ENCODE peak calls at places on chromosomes 7 and 10, in nine cellular contexts. One of them, this sample, is unnamed. For H3K4me1 and H3K9me3, the result is how much of the 10 kb centered on the place peaks cover.

GRCh38 chr10:28250358-28250757 is 52.5 kb downstream of the MPP7 start:
- DNase-seq in CD8-positive, alpha-beta memory T cell: no peak
- DNase-seq in uterus: no peak
- DNase-seq in lower lobe of right lung: no peak
- DNase-seq in endothelial cell of umbilical vein: no peak
- DNase-seq in MM.1S: no peak
- DNase-seq in trophoblast cell: no peak
- DNase-seq in suprapubic skin: no peak
- DNase-seq in neuronal stem cell: no peak
- DNase-seq in this sample: no peak

GRCh38 chr7:2560175-2560695 is 1.5 kb downstream of the IQCE start:
- DNase-seq in trophoblast cell: peak
- DNase-seq in uterus: no peak
- DNase-seq in suprapubic skin: no peak
- DNase-seq in lower lobe of right lung: no peak
- DNase-seq in CD8-positive, alpha-beta memory T cell: no peak
- DNase-seq in endothelial cell of umbilical vein: no peak
- DNase-seq in neuronal stem cell: no peak
- DNase-seq in MM.1S: no peak
- DNase-seq in this sample: peak

GRCh38 chr10:5293691-5294550 is 70.8 kb upstream of the UCN3 start:
- DNase-seq in uterus: no peak
- DNase-seq in CD8-positive, alpha-beta memory T cell: no peak
- DNase-seq in neuronal stem cell: peak
- DNase-seq in MM.1S: no peak
- DNase-seq in trophoblast cell: peak
- DNase-seq in endothelial cell of umbilical vein: peak
- DNase-seq in lower lobe of right lung: peak
- DNase-seq in suprapubic skin: no peak
- DNase-seq in this sample: no peak

GRCh38 chr7:148135106-148135505 is 455.5 kb upstream of the C7orf33 start:
- DNase-seq in trophoblast cell: peak
- DNase-seq in neuronal stem cell: no peak
- DNase-seq in CD8-positive, alpha-beta memory T cell: no peak
- DNase-seq in suprapubic skin: no peak
- DNase-seq in MM.1S: no peak
- DNase-seq in endothelial cell of umbilical vein: no peak
- DNase-seq in lower lobe of right lung: no peak
- DNase-seq in uterus: no peak
- DNase-seq in this sample: no peak

GRCh38 chr7:29408841-29409243 is 154.8 kb upstream of the PRR15 start:
- DNase-seq in trophoblast cell: peak
- DNase-seq in CD8-positive, alpha-beta memory T cell: peak
- DNase-seq in suprapubic skin: no peak
- DNase-seq in lower lobe of right lung: no peak
- DNase-seq in uterus: peak
- DNase-seq in MM.1S: peak
- DNase-seq in endothelial cell of umbilical vein: peak
- DNase-seq in neuronal stem cell: peak
- DNase-seq in this sample: no peak

GRCh38 chr7:142585425-142585824 is 163.8 kb upstream of the PRSS1 start:
- DNase-seq in suprapubic skin: no peak
- DNase-seq in MM.1S: no peak
- DNase-seq in neuronal stem cell: no peak
- DNase-seq in lower lobe of right lung: no peak
- DNase-seq in trophoblast cell: no peak
- DNase-seq in endothelial cell of umbilical vein: no peak
- DNase-seq in uterus: no peak
- DNase-seq in CD8-positive, alpha-beta memory T cell: no peak
- DNase-seq in this sample: no peak

GRCh38 chr10:35564276-35564982 is 40.7 kb upstream of the GJD4 start:
- DNase-seq in MM.1S: no peak
- DNase-seq in lower lobe of right lung: no peak
- DNase-seq in CD8-positive, alpha-beta memory T cell: no peak
- DNase-seq in uterus: no peak
- DNase-seq in neuronal stem cell: no peak
- DNase-seq in endothelial cell of umbilical vein: peak
- DNase-seq in suprapubic skin: no peak
- DNase-seq in trophoblast cell: no peak
- DNase-seq in this sample: no peak

GRCh38 chr10:102608487-102608886 is 35.8 kb upstream of the TRIM8 start:
- DNase-seq in uterus: no peak
- DNase-seq in CD8-positive, alpha-beta memory T cell: no peak
- DNase-seq in trophoblast cell: no peak
- DNase-seq in endothelial cell of umbilical vein: no peak
- DNase-seq in suprapubic skin: no peak
- DNase-seq in MM.1S: no peak
- DNase-seq in lower lobe of right lung: no peak
- DNase-seq in neuronal stem cell: no peak
- DNase-seq in this sample: no peak

GRCh38 chr10:91367127-91367531 is 43.0 kb upstream of the HECTD2 start:
- DNase-seq in CD8-positive, alpha-beta memory T cell: no peak
- DNase-seq in suprapubic skin: no peak
- DNase-seq in MM.1S: no peak
- DNase-seq in endothelial cell of umbilical vein: no peak
- DNase-seq in neuronal stem cell: no peak
- DNase-seq in uterus: no peak
- DNase-seq in trophoblast cell: no peak
- DNase-seq in lower lobe of right lung: no peak
- DNase-seq in this sample: no peak

GRCh38 chr7:8700076-8700624 is 266.7 kb downstream of the NXPH1 start:
- DNase-seq in trophoblast cell: no peak
- DNase-seq in neuronal stem cell: no peak
- DNase-seq in MM.1S: no peak
- DNase-seq in CD8-positive, alpha-beta memory T cell: no peak
- DNase-seq in lower lobe of right lung: no peak
- DNase-seq in suprapubic skin: no peak
- DNase-seq in endothelial cell of umbilical vein: no peak
- DNase-seq in uterus: no peak
- DNase-seq in this sample: no peak

GRCh38 chr7:36266683-36267082 is 113.6 kb downstream of the EEPD1 start:
- DNase-seq in neuronal stem cell: no peak
- DNase-seq in MM.1S: no peak
- DNase-seq in uterus: no peak
- DNase-seq in suprapubic skin: no peak
- DNase-seq in lower lobe of right lung: no peak
- DNase-seq in trophoblast cell: no peak
- DNase-seq in endothelial cell of umbilical vein: no peak
- DNase-seq in CD8-positive, alpha-beta memory T cell: no peak
- DNase-seq in this sample: no peak

GRCh38 chr7:130695840-130696239 is 9.5 kb upstream of the TSGA13 start:
- DNase-seq in suprapubic skin: no peak
- DNase-seq in neuronal stem cell: peak
- DNase-seq in MM.1S: peak
- DNase-seq in endothelial cell of umbilical vein: peak
- DNase-seq in CD8-positive, alpha-beta memory T cell: no peak
- DNase-seq in uterus: no peak
- DNase-seq in trophoblast cell: no peak
- DNase-seq in lower lobe of right lung: no peak
- DNase-seq in this sample: no peak

GRCh38 chr10:61404771-61405170 is 48.4 kb downstream of the TMEM26 start:
- DNase-seq in CD8-positive, alpha-beta memory T cell: no peak
- DNase-seq in endothelial cell of umbilical vein: peak
- DNase-seq in suprapubic skin: no peak
- DNase-seq in MM.1S: no peak
- DNase-seq in neuronal stem cell: no peak
- DNase-seq in trophoblast cell: peak
- DNase-seq in uterus: no peak
- DNase-seq in lower lobe of right lung: no peak
- DNase-seq in this sample: no peak

GRCh38 chr10:3761111-3761686 is 23.8 kb downstream of the KLF6 start:
- DNase-seq in trophoblast cell: no peak
- DNase-seq in MM.1S: peak
- DNase-seq in lower lobe of right lung: no peak
- DNase-seq in neuronal stem cell: no peak
- DNase-seq in uterus: no peak
- DNase-seq in endothelial cell of umbilical vein: no peak
- DNase-seq in CD8-positive, alpha-beta memory T cell: no peak
- DNase-seq in suprapubic skin: no peak
- DNase-seq in this sample: no peak

DNA sequence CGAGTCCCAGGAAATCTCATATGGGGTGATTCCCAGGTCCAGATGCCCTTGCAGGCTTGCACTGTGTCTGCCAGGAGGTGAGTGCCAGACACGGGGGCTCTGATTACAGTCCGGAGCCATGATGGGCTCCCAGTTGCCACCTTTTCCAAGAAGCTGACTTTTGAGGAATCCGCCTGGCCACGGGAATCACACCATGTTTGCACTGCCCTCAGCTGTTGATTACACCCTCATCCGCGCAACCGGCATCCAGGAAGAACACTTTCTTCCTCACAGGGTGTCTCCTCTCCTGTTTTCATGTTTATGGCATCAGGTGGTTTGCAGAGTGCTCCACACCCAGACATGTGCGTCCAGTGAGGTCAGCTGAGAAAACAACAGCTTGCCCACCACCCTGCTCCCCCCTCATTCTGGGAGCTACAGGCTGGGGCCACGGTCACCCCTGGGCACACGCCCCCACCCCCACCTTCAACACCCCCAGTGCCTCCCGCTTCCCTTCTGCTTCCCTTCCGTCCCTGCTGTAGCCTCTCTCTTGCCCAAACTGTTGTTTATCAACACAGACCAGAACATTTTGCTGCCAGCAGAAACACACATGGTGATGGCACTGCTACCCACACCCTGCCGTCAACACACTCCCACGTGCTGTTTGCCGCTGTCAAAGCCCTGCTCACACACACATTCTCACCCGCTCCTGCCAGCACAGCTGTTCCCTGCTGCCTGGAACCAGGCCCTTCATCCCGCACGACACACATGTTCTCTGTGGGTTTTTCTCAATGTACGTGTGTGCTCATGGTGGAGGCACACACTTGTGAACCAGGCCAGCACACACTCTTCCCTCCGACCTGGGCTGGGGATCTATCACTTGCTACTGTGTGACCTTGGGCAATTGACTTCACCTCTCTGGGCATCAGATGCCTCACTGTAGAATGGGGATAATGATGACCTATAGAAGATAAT is 35.8 kb downstream of the DDIT4 start:
- DNase-seq in uterus: no peak
- DNase-seq in MM.1S: peak
- DNase-seq in neuronal stem cell: no peak
- DNase-seq in suprapubic skin: peak
- DNase-seq in lower lobe of right lung: no peak
- DNase-seq in trophoblast cell: no peak
- DNase-seq in endothelial cell of umbilical vein: no peak
- DNase-seq in CD8-positive, alpha-beta memory T cell: no peak
- DNase-seq in this sample: no peak
- H3K4me1 ChIP-seq in uterus: under half
- H3K4me1 ChIP-seq in MM.1S: under half
- H3K4me1 ChIP-seq in neuronal stem cell: under half
- H3K4me1 ChIP-seq in suprapubic skin: under half
- H3K4me1 ChIP-seq in lower lobe of right lung: half or more
- H3K4me1 ChIP-seq in trophoblast cell: under half
- H3K4me1 ChIP-seq in endothelial cell of umbilical vein: under half
- H3K4me1 ChIP-seq in CD8-positive, alpha-beta memory T cell: half or more
- H3K4me1 ChIP-seq in this sample: under half

DNA sequence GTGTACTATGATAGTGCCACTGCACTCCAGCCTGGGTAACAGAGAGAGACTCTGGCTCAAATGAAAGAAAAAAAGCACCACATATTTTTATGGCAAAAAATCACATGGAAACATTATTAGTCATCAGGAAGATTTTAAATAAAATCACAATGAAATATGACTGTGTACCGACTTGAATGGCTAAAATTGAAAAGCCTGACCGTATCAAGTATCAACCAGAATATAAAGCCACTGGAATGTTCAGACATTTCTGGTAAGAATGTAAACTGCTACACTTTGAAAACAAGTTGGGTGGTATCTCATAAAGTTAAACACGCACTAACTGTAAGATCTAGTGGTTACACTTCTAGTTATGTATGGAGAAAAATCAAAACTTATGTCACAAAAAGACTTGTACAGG is 306.7 kb upstream of the MBL2 start:
- DNase-seq in endothelial cell of umbilical vein: no peak
- DNase-seq in CD8-positive, alpha-beta memory T cell: no peak
- DNase-seq in lower lobe of right lung: no peak
- DNase-seq in uterus: no peak
- DNase-seq in MM.1S: no peak
- DNase-seq in suprapubic skin: no peak
- DNase-seq in trophoblast cell: no peak
- DNase-seq in neuronal stem cell: no peak
- DNase-seq in this sample: no peak
- H3K9me3 ChIP-seq in endothelial cell of umbilical vein: under half
- H3K9me3 ChIP-seq in CD8-positive, alpha-beta memory T cell: under half
- H3K9me3 ChIP-seq in lower lobe of right lung: under half
- H3K9me3 ChIP-seq in uterus: under half
- H3K9me3 ChIP-seq in MM.1S: under half
- H3K9me3 ChIP-seq in suprapubic skin: under half
- H3K9me3 ChIP-seq in trophoblast cell: under half
- H3K9me3 ChIP-seq in neuronal stem cell: under half
- H3K9me3 ChIP-seq in this sample: under half

DNA sequence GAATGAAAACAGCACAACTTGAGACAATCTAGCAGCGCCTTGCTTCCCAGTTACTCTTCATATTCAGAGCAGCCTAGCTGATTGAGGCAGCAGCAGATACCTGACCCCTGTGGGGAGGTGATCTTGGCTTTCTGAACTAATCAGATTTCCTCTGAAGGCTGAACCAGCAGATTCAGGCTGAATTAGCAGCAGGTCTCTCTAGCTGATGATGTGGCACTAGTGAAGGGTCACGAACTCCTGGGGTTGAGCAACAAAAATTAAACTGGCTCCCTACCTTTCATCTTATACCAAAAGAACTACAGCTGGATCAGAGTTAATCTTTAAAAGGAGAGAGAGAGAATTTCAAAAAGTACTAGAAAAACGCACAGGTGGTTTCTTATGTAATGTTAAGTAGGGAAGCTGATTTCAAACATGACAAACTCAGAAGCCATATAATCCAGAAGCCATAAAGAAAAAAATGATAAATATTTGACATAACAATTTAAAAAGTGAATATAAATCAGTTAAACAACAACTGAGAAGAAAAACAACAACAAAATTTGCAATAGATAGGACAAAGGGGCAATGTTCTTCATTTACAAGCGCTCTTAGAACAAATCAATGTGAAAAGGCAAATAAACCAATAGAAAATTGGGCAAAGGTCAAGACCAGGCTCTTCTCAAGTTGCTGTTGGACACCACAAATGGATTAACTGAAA is 13.5 kb downstream of the SLC25A13 start:
- DNase-seq in suprapubic skin: no peak
- DNase-seq in lower lobe of right lung: no peak
- DNase-seq in neuronal stem cell: no peak
- DNase-seq in trophoblast cell: no peak
- DNase-seq in CD8-positive, alpha-beta memory T cell: no peak
- DNase-seq in uterus: no peak
- DNase-seq in MM.1S: no peak
- DNase-seq in endothelial cell of umbilical vein: no peak
- DNase-seq in this sample: no peak
- H3K4me1 ChIP-seq in suprapubic skin: half or more
- H3K4me1 ChIP-seq in lower lobe of right lung: half or more
- H3K4me1 ChIP-seq in neuronal stem cell: under half
- H3K4me1 ChIP-seq in trophoblast cell: under half
- H3K4me1 ChIP-seq in CD8-positive, alpha-beta memory T cell: under half
- H3K4me1 ChIP-seq in uterus: under half
- H3K4me1 ChIP-seq in MM.1S: under half
- H3K4me1 ChIP-seq in endothelial cell of umbilical vein: under half
- H3K4me1 ChIP-seq in this sample: under half

DNA sequence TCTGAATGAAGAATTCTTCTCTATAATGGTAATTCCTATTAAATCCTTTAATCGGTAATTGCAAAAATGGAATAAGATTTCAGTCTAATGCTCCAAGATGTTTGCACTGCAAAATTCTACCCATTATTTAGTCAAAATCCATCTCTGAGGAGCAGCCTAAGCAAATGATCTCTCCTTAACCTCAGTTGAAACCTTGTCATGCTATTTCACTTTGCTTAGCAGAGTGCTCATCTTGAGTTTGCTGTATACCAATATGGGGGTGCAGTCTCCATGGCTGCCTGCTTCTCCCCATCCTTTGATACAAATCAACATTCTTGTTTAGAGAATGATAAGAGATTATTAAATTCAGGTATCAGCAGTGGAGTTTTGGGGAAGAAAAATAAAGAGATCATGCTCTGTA is 982.0 kb downstream of the NRG3 start:
- DNase-seq in suprapubic skin: no peak
- DNase-seq in MM.1S: no peak
- DNase-seq in endothelial cell of umbilical vein: no peak
- DNase-seq in CD8-positive, alpha-beta memory T cell: no peak
- DNase-seq in trophoblast cell: no peak
- DNase-seq in lower lobe of right lung: no peak
- DNase-seq in uterus: no peak
- DNase-seq in neuronal stem cell: no peak
- DNase-seq in this sample: no peak
- H3K9me3 ChIP-seq in suprapubic skin: under half
- H3K9me3 ChIP-seq in MM.1S: under half
- H3K9me3 ChIP-seq in endothelial cell of umbilical vein: under half
- H3K9me3 ChIP-seq in CD8-positive, alpha-beta memory T cell: under half
- H3K9me3 ChIP-seq in trophoblast cell: under half
- H3K9me3 ChIP-seq in lower lobe of right lung: under half
- H3K9me3 ChIP-seq in uterus: under half
- H3K9me3 ChIP-seq in neuronal stem cell: under half
- H3K9me3 ChIP-seq in this sample: under half

This sample was measured in RWPE2.